ENCODE peak calls at places on chromosomes 2 and 18, in seven cellular contexts. One of them, this sample, is unnamed.

GRCh38 chr18:30862900-30863299 is 179.6 kb downstream of the DSC3 start:
- DNase-seq in adrenal gland: no peak
- DNase-seq in suprapubic skin: no peak
- DNase-seq in right lobe of liver: no peak
- DNase-seq in heart left ventricle: no peak
- DNase-seq in stomach: no peak
- DNase-seq in body of pancreas: no peak
- DNase-seq in this sample: no peak

GRCh38 chr18:13455960-13456471 is 237.5 kb downstream of the LDLRAD4 start:
- DNase-seq in adrenal gland: no peak
- DNase-seq in suprapubic skin: no peak
- DNase-seq in right lobe of liver: peak
- DNase-seq in heart left ventricle: no peak
- DNase-seq in stomach: no peak
- DNase-seq in body of pancreas: peak
- DNase-seq in this sample: no peak

GRCh38 chr2:157932480-157933205 is 56.5 kb upstream of the ACVR1 start:
- DNase-seq in adrenal gland: no peak
- DNase-seq in suprapubic skin: no peak
- DNase-seq in right lobe of liver: no peak
- DNase-seq in heart left ventricle: no peak
- DNase-seq in stomach: no peak
- DNase-seq in body of pancreas: no peak
- DNase-seq in this sample: no peak

GRCh38 chr2:80303825-80304521 is 579 bp downstream of the LRRTM1 start:
- DNase-seq in adrenal gland: no peak
- DNase-seq in suprapubic skin: no peak
- DNase-seq in right lobe of liver: no peak
- DNase-seq in heart left ventricle: no peak
- DNase-seq in stomach: no peak
- DNase-seq in body of pancreas: no peak
- DNase-seq in this sample: no peak

GRCh38 chr2:121170577-121170976 is 114.4 kb downstream of the TFCP2L1 start:
- DNase-seq in adrenal gland: no peak
- DNase-seq in suprapubic skin: no peak
- DNase-seq in right lobe of liver: no peak
- DNase-seq in heart left ventricle: no peak
- DNase-seq in stomach: no peak
- DNase-seq in body of pancreas: no peak
- DNase-seq in this sample: no peak

GRCh38 chr2:21042958-21043743 is 722 bp downstream of the APOB start:
- DNase-seq in adrenal gland: peak
- DNase-seq in suprapubic skin: peak
- DNase-seq in right lobe of liver: peak
- DNase-seq in heart left ventricle: peak
- DNase-seq in stomach: peak
- DNase-seq in body of pancreas: peak
- DNase-seq in this sample: peak

GRCh38 chr2:85748039-85748438 is 5.8 kb upstream of the ATOH8 start:
- DNase-seq in adrenal gland: no peak
- DNase-seq in suprapubic skin: no peak
- DNase-seq in right lobe of liver: no peak
- DNase-seq in heart left ventricle: no peak
- DNase-seq in stomach: no peak
- DNase-seq in body of pancreas: no peak
- DNase-seq in this sample: no peak

GRCh38 chr18:13134551-13135401 is 83.8 kb upstream of the LDLRAD4 start:
- DNase-seq in adrenal gland: no peak
- DNase-seq in suprapubic skin: no peak
- DNase-seq in right lobe of liver: no peak
- DNase-seq in heart left ventricle: no peak
- DNase-seq in stomach: no peak
- DNase-seq in body of pancreas: no peak
- DNase-seq in this sample: no peak

GRCh38 chr2:12400543-12400942 is 316.2 kb upstream of the TRIB2 start:
- DNase-seq in adrenal gland: no peak
- DNase-seq in suprapubic skin: no peak
- DNase-seq in right lobe of liver: no peak
- DNase-seq in heart left ventricle: no peak
- DNase-seq in stomach: no peak
- DNase-seq in body of pancreas: no peak
- DNase-seq in this sample: no peak

GRCh38 chr2:74881626-74882298 is 47.8 kb downstream of the HK2 start:
- DNase-seq in adrenal gland: no peak
- DNase-seq in suprapubic skin: no peak
- DNase-seq in right lobe of liver: no peak
- DNase-seq in heart left ventricle: no peak
- DNase-seq in stomach: no peak
- DNase-seq in body of pancreas: no peak
- DNase-seq in this sample: no peak

GRCh38 chr18:74468547-74469014 is 11.5 kb upstream of the DIPK1C start:
- DNase-seq in adrenal gland: no peak
- DNase-seq in suprapubic skin: no peak
- DNase-seq in right lobe of liver: no peak
- DNase-seq in heart left ventricle: no peak
- DNase-seq in stomach: no peak
- DNase-seq in body of pancreas: no peak
- DNase-seq in this sample: no peak

GRCh38 chr18:25503567-25504081 is 151.7 kb upstream of the ZNF521 start:
- DNase-seq in adrenal gland: peak
- DNase-seq in suprapubic skin: no peak
- DNase-seq in right lobe of liver: peak
- DNase-seq in heart left ventricle: peak
- DNase-seq in stomach: no peak
- DNase-seq in body of pancreas: peak
- DNase-seq in this sample: peak

GRCh38 chr18:24400587-24400986 is 3.0 kb upstream of the OSBPL1A start:
- DNase-seq in adrenal gland: no peak
- DNase-seq in suprapubic skin: no peak
- DNase-seq in right lobe of liver: no peak
- DNase-seq in heart left ventricle: no peak
- DNase-seq in stomach: no peak
- DNase-seq in body of pancreas: no peak
- DNase-seq in this sample: no peak

GRCh38 chr18:45860971-45861370 is 35.5 kb downstream of the SIGLEC15 start:
- DNase-seq in adrenal gland: no peak
- DNase-seq in suprapubic skin: no peak
- DNase-seq in right lobe of liver: no peak
- DNase-seq in heart left ventricle: no peak
- DNase-seq in stomach: no peak
- DNase-seq in body of pancreas: no peak
- DNase-seq in this sample: no peak

GRCh38 chr18:5515007-5515744 is 28.6 kb downstream of the EPB41L3 start:
- DNase-seq in adrenal gland: no peak
- DNase-seq in suprapubic skin: no peak
- DNase-seq in right lobe of liver: no peak
- DNase-seq in heart left ventricle: no peak
- DNase-seq in stomach: no peak
- DNase-seq in body of pancreas: no peak
- DNase-seq in this sample: no peak

GRCh38 chr2:21280793-21281192 is 157.0 kb downstream of the TDRD15 start:
- DNase-seq in adrenal gland: no peak
- DNase-seq in suprapubic skin: no peak
- DNase-seq in right lobe of liver: no peak
- DNase-seq in heart left ventricle: no peak
- DNase-seq in stomach: no peak
- DNase-seq in body of pancreas: no peak
- DNase-seq in this sample: no peak

GRCh38 chr2:226093364-226093763 is 693.9 kb downstream of the NYAP2 start:
- DNase-seq in adrenal gland: no peak
- DNase-seq in suprapubic skin: no peak
- DNase-seq in right lobe of liver: no peak
- DNase-seq in heart left ventricle: no peak
- DNase-seq in stomach: no peak
- DNase-seq in body of pancreas: no peak
- DNase-seq in this sample: no peak

GRCh38 chr18:58911766-58912165 is 47.1 kb downstream of the ZNF532 start:
- DNase-seq in adrenal gland: peak
- DNase-seq in suprapubic skin: no peak
- DNase-seq in right lobe of liver: no peak
- DNase-seq in heart left ventricle: peak
- DNase-seq in stomach: no peak
- DNase-seq in body of pancreas: peak
- DNase-seq in this sample: no peak

GRCh38 chr18:58909521-58909920 is 44.8 kb downstream of the ZNF532 start:
- DNase-seq in adrenal gland: no peak
- DNase-seq in suprapubic skin: no peak
- DNase-seq in right lobe of liver: no peak
- DNase-seq in heart left ventricle: no peak
- DNase-seq in stomach: no peak
- DNase-seq in body of pancreas: no peak
- DNase-seq in this sample: no peak

GRCh38 chr18:58911241-58911640 is 46.6 kb downstream of the ZNF532 start:
- DNase-seq in adrenal gland: no peak
- DNase-seq in suprapubic skin: no peak
- DNase-seq in right lobe of liver: no peak
- DNase-seq in heart left ventricle: no peak
- DNase-seq in stomach: no peak
- DNase-seq in body of pancreas: no peak
- DNase-seq in this sample: no peak

GRCh38 chr18:58915006-58915799 is 50.5 kb downstream of the ZNF532 start:
- DNase-seq in adrenal gland: no peak
- DNase-seq in suprapubic skin: no peak
- DNase-seq in right lobe of liver: no peak
- DNase-seq in heart left ventricle: no peak
- DNase-seq in stomach: no peak
- DNase-seq in body of pancreas: no peak
- DNase-seq in this sample: no peak
- H3K27ac ChIP-seq in adrenal gland: no peak
- H3K27ac ChIP-seq in suprapubic skin: no peak
- H3K27ac ChIP-seq in right lobe of liver: no peak
- H3K27ac ChIP-seq in heart left ventricle: peak
- H3K27ac ChIP-seq in stomach: no peak
- H3K27ac ChIP-seq in body of pancreas: no peak
- H3K27ac ChIP-seq in this sample: peak

GRCh38 chr2:38077431-38077769 is 1.4 kb upstream of the CYP1B1 start:
- DNase-seq in adrenal gland: no peak
- DNase-seq in suprapubic skin: no peak
- DNase-seq in right lobe of liver: peak
- DNase-seq in heart left ventricle: no peak
- DNase-seq in stomach: no peak
- DNase-seq in body of pancreas: no peak
- DNase-seq in this sample: no peak

GRCh38 chr2:38076250-38076709 is 329 bp upstream of the CYP1B1 start:
- DNase-seq in adrenal gland: peak
- DNase-seq in suprapubic skin: peak
- DNase-seq in right lobe of liver: peak
- DNase-seq in heart left ventricle: peak
- DNase-seq in stomach: peak
- DNase-seq in body of pancreas: peak
- DNase-seq in this sample: peak

GRCh38 chr2:38074775-38075435 is 1.0 kb downstream of the CYP1B1 start:
- DNase-seq in adrenal gland: peak
- DNase-seq in suprapubic skin: no peak
- DNase-seq in right lobe of liver: peak
- DNase-seq in heart left ventricle: peak
- DNase-seq in stomach: no peak
- DNase-seq in body of pancreas: no peak
- DNase-seq in this sample: peak

GRCh38 chr2:38075436-38076249 is at the start of gene CYP1B1:
- DNase-seq in adrenal gland: peak
- DNase-seq in suprapubic skin: no peak
- DNase-seq in right lobe of liver: peak
- DNase-seq in heart left ventricle: peak
- DNase-seq in stomach: no peak
- DNase-seq in body of pancreas: no peak
- DNase-seq in this sample: peak

GRCh38 chr2:38076710-38077430 is 919 bp upstream of the CYP1B1 start:
- DNase-seq in adrenal gland: peak
- DNase-seq in suprapubic skin: peak
- DNase-seq in right lobe of liver: peak
- DNase-seq in heart left ventricle: peak
- DNase-seq in stomach: peak
- DNase-seq in body of pancreas: peak
- DNase-seq in this sample: peak
- TF ChIP-seq POLR2A in adrenal gland: peak
- TF ChIP-seq POLR2A in suprapubic skin: peak
- TF ChIP-seq POLR2A in right lobe of liver: peak
- TF ChIP-seq POLR2A in heart left ventricle: no peak
- TF ChIP-seq POLR2A in stomach: no peak
- TF ChIP-seq POLR2A in body of pancreas: peak
- TF ChIP-seq POLR2A in this sample: peak

DNA sequence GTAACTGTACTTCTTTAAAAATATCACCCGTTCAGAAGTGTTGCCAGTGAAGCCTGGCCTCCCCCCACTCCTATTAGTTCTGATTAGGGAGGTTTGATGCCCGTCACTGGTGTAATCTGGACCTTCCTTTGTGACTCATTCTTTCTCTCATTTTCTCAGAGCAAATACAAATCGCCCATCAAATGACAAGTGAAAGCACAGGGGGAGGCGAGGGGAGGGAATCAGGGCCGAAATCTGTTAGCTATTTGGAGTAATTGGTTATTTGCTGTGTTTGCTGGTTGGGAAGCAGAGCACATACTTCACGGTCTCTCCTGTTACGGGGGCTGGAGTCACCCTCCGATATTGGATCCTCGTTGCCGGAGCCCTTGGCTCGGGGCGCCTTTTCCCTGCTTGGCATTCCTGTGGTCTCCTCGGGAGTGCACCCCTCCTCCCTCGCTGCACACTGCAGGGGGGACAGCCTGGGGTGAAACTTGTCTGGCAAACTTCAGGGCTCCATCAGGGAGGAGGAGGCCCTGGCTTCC is 178.1 kb downstream of the DYSF start:
- DNase-seq in adrenal gland: no peak
- DNase-seq in suprapubic skin: no peak
- DNase-seq in right lobe of liver: no peak
- DNase-seq in heart left ventricle: no peak
- DNase-seq in stomach: no peak
- DNase-seq in body of pancreas: no peak
- DNase-seq in this sample: no peak
- H3K4me3 ChIP-seq in adrenal gland: no peak
- H3K4me3 ChIP-seq in suprapubic skin: peak
- H3K4me3 ChIP-seq in right lobe of liver: no peak
- H3K4me3 ChIP-seq in heart left ventricle: no peak
- H3K4me3 ChIP-seq in stomach: no peak
- H3K4me3 ChIP-seq in body of pancreas: no peak
- H3K4me3 ChIP-seq in this sample: no peak

GRCh38 chr2:140895378-140895777 is 1235.4 kb downstream of the LRP1B start:
- DNase-seq in adrenal gland: no peak
- DNase-seq in suprapubic skin: no peak
- DNase-seq in right lobe of liver: no peak
- DNase-seq in heart left ventricle: no peak
- DNase-seq in stomach: no peak
- DNase-seq in body of pancreas: no peak
- DNase-seq in this sample: no peak

GRCh38 chr2:140891614-140892212 is 1239.1 kb downstream of the LRP1B start:
- DNase-seq in adrenal gland: no peak
- DNase-seq in suprapubic skin: no peak
- DNase-seq in right lobe of liver: no peak
- DNase-seq in heart left ventricle: no peak
- DNase-seq in stomach: no peak
- DNase-seq in body of pancreas: no peak
- DNase-seq in this sample: no peak

GRCh38 chr2:140892911-140893637 is 1237.7 kb downstream of the LRP1B start:
- DNase-seq in adrenal gland: no peak
- DNase-seq in suprapubic skin: no peak
- DNase-seq in right lobe of liver: no peak
- DNase-seq in heart left ventricle: no peak
- DNase-seq in stomach: no peak
- DNase-seq in body of pancreas: no peak
- DNase-seq in this sample: no peak

GRCh38 chr2:140893685-140894084 is 1237.1 kb downstream of the LRP1B start:
- DNase-seq in adrenal gland: no peak
- DNase-seq in suprapubic skin: no peak
- DNase-seq in right lobe of liver: no peak
- DNase-seq in heart left ventricle: no peak
- DNase-seq in stomach: no peak
- DNase-seq in body of pancreas: no peak
- DNase-seq in this sample: no peak

GRCh38 chr2:140892429-140892828 is 1238.4 kb downstream of the LRP1B start:
- DNase-seq in adrenal gland: no peak
- DNase-seq in suprapubic skin: no peak
- DNase-seq in right lobe of liver: no peak
- DNase-seq in heart left ventricle: no peak
- DNase-seq in stomach: no peak
- DNase-seq in body of pancreas: no peak
- DNase-seq in this sample: no peak
- H3K27ac ChIP-seq in adrenal gland: no peak
- H3K27ac ChIP-seq in suprapubic skin: no peak
- H3K27ac ChIP-seq in right lobe of liver: no peak
- H3K27ac ChIP-seq in heart left ventricle: no peak
- H3K27ac ChIP-seq in stomach: no peak
- H3K27ac ChIP-seq in body of pancreas: no peak
- H3K27ac ChIP-seq in this sample: no peak

This sample was measured in ovary.